ENCODE peak calls at places on chromosomes 3 and 15, in eight cellular contexts. S is left lung; X is CD4-positive, CD25-positive, alpha-beta regulatory T cell; B is mesendoderm; K is tibial nerve; Z is HCT116; G is prostate gland; H is kidney. J is an unnamed sample. For H3K36me3, the result is how much of the 10 kb centered on the place peaks cover.

GRCh38 chr15:81338422-81339007 is 14.6 kb upstream of the STARD5 start:
- DNase-seq in S (no peak), X (no peak), B (no peak), K (peak), Z (peak), G (peak), H (no peak), J (no peak)

GRCh38 chr15:45919806-45920205 is 285.0 kb downstream of the SQOR start:
- DNase-seq in S (peak), X (no peak), B (peak), K (no peak), Z (no peak), G (no peak), H (no peak), J (no peak)

GRCh38 chr3:178415384-178415783 is 120.9 kb upstream of the KCNMB2 start:
- DNase-seq in S (peak), X (no peak), B (no peak), K (no peak), Z (no peak), G (no peak), H (no peak), J (no peak)

GRCh38 chr15:48373855-48374421 is 42.7 kb downstream of the DUT start:
- DNase-seq in S (peak), X (no peak), B (no peak), K (no peak), Z (no peak), G (no peak), H (no peak), J (no peak)

GRCh38 chr3:123419850-123420292 is 29.0 kb downstream of the ADCY5 start:
- DNase-seq in S (no peak), X (no peak), B (no peak), K (no peak), Z (no peak), G (no peak), H (no peak), J (no peak)

GRCh38 chr3:138140940-138141339 is 8.8 kb upstream of the A4GNT start:
- DNase-seq in S (no peak), X (no peak), B (no peak), K (no peak), Z (no peak), G (no peak), H (no peak), J (no peak)

GRCh38 chr3:72481542-72481941 is 366.7 kb downstream of the SHQ1 start:
- DNase-seq in S (no peak), X (no peak), B (no peak), K (no peak), Z (no peak), G (no peak), H (no peak), J (no peak)

GRCh38 chr3:121817753-121818152 is 17.1 kb downstream of the IQCB1 start:
- DNase-seq in S (no peak), X (no peak), B (no peak), K (no peak), Z (no peak), G (no peak), H (no peak), J (no peak)

GRCh38 chr15:50176869-50177268 is 5.1 kb upstream of the SLC27A2 start:
- DNase-seq in S (no peak), X (no peak), B (no peak), K (no peak), Z (no peak), G (no peak), H (no peak), J (no peak)

GRCh38 chr15:34039506-34040123 is 611 bp upstream of the AVEN start:
- DNase-seq in S (no peak), X (no peak), B (peak), K (no peak), Z (no peak), G (no peak), H (no peak), J (no peak)

GRCh38 chr3:71991051-71991450 is 206.1 kb upstream of the PROK2 start:
- DNase-seq in S (no peak), X (no peak), B (no peak), K (no peak), Z (no peak), G (no peak), H (no peak), J (no peak)

GRCh38 chr3:30282052-30282708 is 324.2 kb upstream of the TGFBR2 start:
- DNase-seq in S (no peak), X (no peak), B (peak), K (no peak), Z (peak), G (no peak), H (no peak), J (peak)

GRCh38 chr3:52099006-52099405 is 42.6 kb upstream of the DUSP7 start:
- DNase-seq in S (no peak), X (no peak), B (no peak), K (no peak), Z (no peak), G (no peak), H (peak), J (no peak)

GRCh38 chr3:44072601-44073540 is 168.8 kb upstream of the TOPAZ1 start:
- DNase-seq in S (no peak), X (no peak), B (no peak), K (no peak), Z (no peak), G (no peak), H (no peak), J (no peak)

GRCh38 chr3:124779116-124779515 is 48.9 kb downstream of the UMPS start:
- DNase-seq in S (no peak), X (no peak), B (no peak), K (no peak), Z (no peak), G (no peak), H (no peak), J (no peak)

GRCh38 chr3:193572426-193572908 is 17.8 kb upstream of the ATP13A4 start:
- DNase-seq in S (no peak), X (peak), B (peak), K (no peak), Z (peak), G (peak), H (no peak), J (peak)

GRCh38 chr3:123880998-123881561 is 3.1 kb downstream of the MYLK start:
- DNase-seq in S (no peak), X (no peak), B (peak), K (no peak), Z (peak), G (no peak), H (peak), J (no peak)

GRCh38 chr15:74749832-74750231 is 1.2 kb downstream of the CYP1A2 start:
- DNase-seq in S (no peak), X (no peak), B (no peak), K (no peak), Z (no peak), G (no peak), H (no peak), J (no peak)

DNA sequence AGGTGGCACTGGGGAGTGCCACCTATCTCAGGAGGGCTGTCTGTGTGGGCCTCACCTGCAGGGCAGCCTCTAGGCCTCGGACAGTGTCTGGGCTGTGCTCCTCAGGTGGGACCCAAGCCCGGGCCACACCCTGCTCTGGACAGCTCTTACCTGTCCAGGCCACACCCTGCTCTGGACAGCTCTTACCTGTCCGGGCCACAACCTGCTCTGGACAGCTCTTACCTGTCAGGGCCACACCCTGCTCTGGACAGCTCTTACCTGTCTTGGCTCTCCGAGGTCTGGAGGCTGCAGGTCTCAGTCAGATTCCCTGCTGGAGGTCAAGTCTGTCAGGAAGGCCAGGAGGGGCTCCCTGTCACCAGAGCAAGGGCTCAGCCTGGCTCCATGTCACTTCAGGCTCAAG is 80.6 kb downstream of the LINGO1 start:
- DNase-seq in S (peak), X (no peak), B (no peak), K (no peak), Z (no peak), G (no peak), H (peak), J (no peak)
- H3K36me3 ChIP-seq in S (under half), X (under half), B (under half), K (under half), Z (under half), G (under half), H (under half), J (under half)

GRCh38 chr3:128071771-128072453 is 19.7 kb downstream of the SEC61A1 start:
- DNase-seq in S (no peak), X (no peak), B (no peak), K (no peak), Z (no peak), G (no peak), H (no peak), J (no peak)

GRCh38 chr3:128067481-128067880 is 15.2 kb downstream of the SEC61A1 start:
- DNase-seq in S (no peak), X (no peak), B (peak), K (no peak), Z (no peak), G (no peak), H (no peak), J (no peak)

GRCh38 chr3:128068156-128068620 is 16.0 kb downstream of the SEC61A1 start:
- DNase-seq in S (no peak), X (no peak), B (peak), K (no peak), Z (peak), G (no peak), H (no peak), J (peak)

GRCh38 chr3:128070898-128071591 is 18.8 kb downstream of the SEC61A1 start:
- DNase-seq in S (no peak), X (no peak), B (no peak), K (no peak), Z (no peak), G (no peak), H (no peak), J (no peak)

GRCh38 chr3:128069271-128069670 is 17.0 kb downstream of the SEC61A1 start:
- DNase-seq in S (no peak), X (no peak), B (no peak), K (no peak), Z (no peak), G (no peak), H (no peak), J (no peak)
- H3K36me3 ChIP-seq in S (under half), X (half or more), B (under half), K (half or more), Z (half or more), G (under half), H (half or more), J (half or more)

DNA sequence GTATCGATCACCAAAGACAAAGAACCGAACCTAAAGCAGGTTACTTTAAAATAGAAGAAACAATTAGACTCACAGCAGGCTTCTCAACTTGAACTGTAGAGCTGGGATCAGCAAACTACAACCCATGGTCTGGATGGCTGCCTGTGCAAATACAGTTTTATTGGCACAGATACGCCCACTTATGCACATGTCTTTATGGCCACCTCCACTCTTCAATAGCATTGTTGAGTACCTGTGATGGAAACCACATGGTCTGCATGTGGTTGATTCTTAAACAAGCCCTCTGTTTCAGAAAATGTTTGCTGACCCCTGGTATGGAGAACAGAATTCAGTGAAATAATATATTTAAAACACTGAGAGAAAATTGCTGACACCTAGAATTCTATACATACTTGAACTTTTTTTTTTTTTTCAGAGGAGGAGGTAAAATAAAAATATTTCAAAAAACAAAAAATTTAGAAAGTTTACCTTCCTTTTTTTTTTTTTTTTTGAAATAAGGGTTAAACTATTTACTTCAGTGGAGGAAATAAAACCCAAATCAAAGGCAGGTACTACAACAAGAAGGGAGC is 263.8 kb upstream of the ATP10A start:
- DNase-seq in S (no peak), X (no peak), B (no peak), K (no peak), Z (no peak), G (peak), H (no peak), J (no peak)
- H3K36me3 ChIP-seq in S (under half), X (under half), B (under half), K (under half), Z (under half), G (under half), H (under half), J (under half)

GRCh38 chr15:60370804-60371700 is 26.7 kb downstream of the ANXA2 start:
- DNase-seq in S (no peak), X (no peak), B (no peak), K (peak), Z (peak), G (peak), H (peak), J (no peak)
- H3K36me3 ChIP-seq in S (under half), X (under half), B (under half), K (under half), Z (under half), G (under half), H (under half), J (half or more)

DNA sequence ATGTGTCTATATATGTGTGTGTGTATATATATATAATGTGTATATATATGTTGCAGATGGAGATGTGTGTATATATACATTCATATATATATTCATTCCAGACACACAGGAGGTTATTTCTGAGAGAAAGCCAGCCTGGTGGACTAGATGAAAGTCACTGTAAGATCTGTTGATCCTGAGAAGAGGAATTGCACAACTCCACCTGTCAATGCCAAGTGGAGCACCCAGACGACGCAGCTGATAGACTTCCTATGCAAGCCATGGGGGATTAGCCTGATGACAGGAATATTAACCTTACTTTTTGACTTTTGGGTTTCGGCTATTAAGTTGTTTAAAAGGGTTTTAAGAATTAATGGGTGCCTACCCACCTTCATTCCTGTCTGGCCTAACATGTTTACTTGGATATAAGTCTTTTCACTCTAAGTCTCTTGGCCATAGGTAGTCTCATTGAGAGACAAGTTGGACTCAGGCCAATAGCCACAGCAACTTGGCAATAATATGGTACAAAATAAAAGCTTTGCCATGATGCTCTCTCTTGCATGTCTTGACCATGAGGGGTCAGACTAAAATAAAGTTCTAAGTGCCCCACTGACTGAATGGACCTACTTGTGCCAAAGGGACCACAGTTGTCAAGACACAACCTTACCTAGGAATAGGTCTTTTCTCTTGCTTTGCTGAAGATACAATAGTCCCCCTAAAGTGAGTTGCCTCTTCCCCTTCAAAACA is 35.9 kb upstream of the GOLGA6L2 start:
- DNase-seq in S (no peak), X (no peak), B (no peak), K (no peak), Z (no peak), G (no peak), H (no peak), J (no peak)
- H3K36me3 ChIP-seq in S (under half), X (under half), B (under half), K (under half), Z (under half), G (under half), H (under half), J (under half)

DNA sequence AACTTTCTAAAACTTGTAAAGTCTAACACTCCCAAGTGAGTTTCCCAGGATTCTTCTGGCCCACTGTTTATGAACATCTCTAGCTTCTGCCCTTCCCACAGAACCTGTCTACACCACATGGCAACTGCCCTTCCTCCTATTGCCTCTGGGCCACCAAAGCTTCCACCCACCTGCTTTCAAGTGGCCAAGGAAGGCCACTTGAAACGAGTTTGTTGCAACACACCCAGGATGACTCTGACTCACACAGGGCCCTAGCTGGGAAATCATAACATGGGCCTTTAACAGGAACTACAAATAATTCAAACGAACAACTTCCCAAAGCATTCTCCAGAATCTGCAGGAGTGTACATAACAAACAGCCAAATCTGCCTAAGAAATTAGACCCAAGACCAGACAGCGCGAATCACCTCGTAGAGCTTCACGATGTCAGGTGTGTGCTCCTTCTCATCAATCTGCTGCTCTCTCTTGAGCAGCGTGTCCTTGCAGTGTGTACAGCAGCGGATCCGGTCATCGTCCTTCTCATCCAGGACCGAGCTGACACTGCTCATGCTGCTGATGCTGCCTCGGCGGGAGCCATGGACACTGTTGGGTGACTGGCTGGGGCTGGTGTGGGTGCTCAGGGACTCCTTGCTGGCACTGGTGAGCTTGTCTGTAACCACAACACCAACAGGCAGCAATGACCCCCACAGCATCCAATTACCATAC is 16.8 kb downstream of the RBSN start:
- DNase-seq in S (no peak), X (no peak), B (no peak), K (no peak), Z (no peak), G (no peak), H (no peak), J (no peak)
- H3K36me3 ChIP-seq in S (under half), X (half or more), B (under half), K (half or more), Z (under half), G (under half), H (half or more), J (half or more)

J was measured in NT2/D1.